ENCODE peak calls at places on chromosomes 3 and 15, in eight cellular contexts. I, X, R, B, L, F, M and K are unnamed samples.

GRCh38 chr3:127970966-127971592 is 56.0 kb downstream of the KBTBD12 start:
- DNase-seq in I (no peak), X (peak; percentile 46), R (no peak), B (no peak), L (peak; percentile 49), F (peak; percentile 46), M (peak; percentile 54), K (peak; percentile 56)

GRCh38 chr15:57544840-57545239 is 46.9 kb upstream of the MYZAP start:
- DNase-seq in I (no peak), X (no peak), R (no peak), B (no peak), L (no peak), F (no peak), M (no peak), K (no peak)

GRCh38 chr3:131053021-131053420 is 26.3 kb downstream of the NEK11 start:
- DNase-seq in I (no peak), X (no peak), R (no peak), B (no peak), L (no peak), F (peak; percentile 23), M (no peak), K (no peak)

GRCh38 chr15:81297580-81298575 is 26.1 kb downstream of the STARD5 start:
- DNase-seq in I (no peak), X (no peak), R (no peak), B (peak; percentile 67), L (no peak), F (no peak), M (no peak), K (no peak)

GRCh38 chr3:10366681-10367101 is 45.8 kb upstream of the SEC13 start:
- DNase-seq in I (no peak), X (peak; percentile 57), R (no peak), B (no peak), L (no peak), F (peak; percentile 100), M (no peak), K (no peak)

GRCh38 chr3:123081718-123082369 is 15.0 kb downstream of the PDIA5 start:
- DNase-seq in I (no peak), X (no peak), R (no peak), B (no peak), L (no peak), F (no peak), M (no peak), K (no peak)

GRCh38 chr15:39624806-39625205 is 43.9 kb downstream of the THBS1 start:
- DNase-seq in I (peak; percentile 83), X (no peak), R (peak; percentile 44), B (no peak), L (no peak), F (peak; percentile 83), M (peak; percentile 16), K (peak; percentile 36)

GRCh38 chr3:153734777-153735551 is 386.2 kb upstream of the ARHGEF26 start:
- DNase-seq in I (no peak), X (peak; percentile 13), R (no peak), B (no peak), L (no peak), F (no peak), M (peak; percentile 52), K (no peak)

GRCh38 chr3:43582876-43583275 is 38.9 kb downstream of the ANO10 start:
- DNase-seq in I (no peak), X (no peak), R (no peak), B (no peak), L (no peak), F (no peak), M (no peak), K (no peak)

GRCh38 chr3:169760479-169760878 is 4.4 kb downstream of the TERC start:
- DNase-seq in I (no peak), X (no peak), R (no peak), B (no peak), L (no peak), F (no peak), M (no peak), K (no peak)

GRCh38 chr15:37819191-37819590 is 115.2 kb upstream of the TMCO5A start:
- DNase-seq in I (no peak), X (no peak), R (no peak), B (no peak), L (no peak), F (no peak), M (no peak), K (no peak)

GRCh38 chr15:79897701-79898113 is 893 bp upstream of the MTHFS start:
- DNase-seq in I (no peak), X (no peak), R (no peak), B (no peak), L (no peak), F (no peak), M (no peak), K (no peak)

DNA sequence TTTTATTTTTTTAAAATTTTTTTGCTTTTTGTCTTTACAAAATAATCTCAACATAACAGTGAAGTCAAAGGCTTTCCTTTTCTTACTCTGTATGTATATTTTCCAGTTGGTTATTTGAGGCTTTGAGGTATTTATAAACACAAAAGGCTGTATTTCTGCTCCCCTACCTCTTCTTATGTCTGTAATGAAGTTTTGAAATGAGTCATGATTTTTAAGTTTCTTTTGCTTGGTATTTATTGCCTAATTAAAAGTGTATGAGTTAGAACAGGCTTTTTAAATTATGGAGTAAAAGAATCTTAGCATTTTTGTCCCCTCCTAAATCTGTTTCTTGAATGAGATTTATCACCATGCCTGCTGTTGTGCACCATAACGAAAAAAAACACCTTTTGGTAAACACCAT is 66.0 kb downstream of the DCUN1D1 start:
- DNase-seq in I (no peak), X (no peak), R (no peak), B (no peak), L (peak; percentile 20), F (no peak), M (no peak), K (no peak)
- TF ChIP-seq CTCF in I (no peak), X (no peak), R (no peak), B (no peak), L (no peak), F (no peak), M (no peak), K (no peak)

GRCh38 chr3:48474619-48475018 is 28.1 kb downstream of the ATRIP start:
- DNase-seq in I (peak; percentile 28), X (no peak), R (no peak), B (no peak), L (no peak), F (no peak), M (no peak), K (no peak)

GRCh38 chr3:48473617-48473952 is 27.0 kb downstream of the ATRIP start:
- DNase-seq in I (peak; percentile 49), X (no peak), R (no peak), B (no peak), L (no peak), F (no peak), M (no peak), K (no peak)

GRCh38 chr3:48470286-48470685 is 23.7 kb downstream of the ATRIP start:
- DNase-seq in I (no peak), X (no peak), R (no peak), B (no peak), L (no peak), F (no peak), M (no peak), K (no peak)

GRCh38 chr3:48472923-48473616 is 26.5 kb downstream of the ATRIP start:
- DNase-seq in I (peak; percentile 96), X (peak; percentile 89), R (peak; percentile 96), B (peak; percentile 96), L (peak; percentile 93), F (peak; percentile 75), M (peak; percentile 93), K (peak; percentile 95)

GRCh38 chr3:48472673-48472922 is 26.1 kb downstream of the ATRIP start:
- DNase-seq in I (no peak), X (peak; percentile 40), R (peak; percentile 61), B (no peak), L (no peak), F (no peak), M (no peak), K (no peak)
- TF ChIP-seq CTCF in I (no peak), X (no peak), R (no peak), B (no peak), L (no peak), F (no peak), M (no peak), K (no peak)

GRCh38 chr3:150766742-150767141 is 3.8 kb upstream of the SIAH2 start:
- DNase-seq in I (no peak), X (no peak), R (no peak), B (no peak), L (no peak), F (no peak), M (no peak), K (no peak)

GRCh38 chr3:150771600-150771999 is 8.6 kb upstream of the SIAH2 start:
- DNase-seq in I (no peak), X (no peak), R (no peak), B (no peak), L (no peak), F (no peak), M (no peak), K (no peak)

GRCh38 chr3:150773616-150774192 is 10.7 kb upstream of the SIAH2 start:
- DNase-seq in I (no peak), X (no peak), R (no peak), B (no peak), L (no peak), F (no peak), M (no peak), K (no peak)

GRCh38 chr3:150775001-150775599 is 12.1 kb upstream of the SIAH2 start:
- DNase-seq in I (no peak), X (no peak), R (no peak), B (no peak), L (no peak), F (no peak), M (no peak), K (no peak)

DNA sequence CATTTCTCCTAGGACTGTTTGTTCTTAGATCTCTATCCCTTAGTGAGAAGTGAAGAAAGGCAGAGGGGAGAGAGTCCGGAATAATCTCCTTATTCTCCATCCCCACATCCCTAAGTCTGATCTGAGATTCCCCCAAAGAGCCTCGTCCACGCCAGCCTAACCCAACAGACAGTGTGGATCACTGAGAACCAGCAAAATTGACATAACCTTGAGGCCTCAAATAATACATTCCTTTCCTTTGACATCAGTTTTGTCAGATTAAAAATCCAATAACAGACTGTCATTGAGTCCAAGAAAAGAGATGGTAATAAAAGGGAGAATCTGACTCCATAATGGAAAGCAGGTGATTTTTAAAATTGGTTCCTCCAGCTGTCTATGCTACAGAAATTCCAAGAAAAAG is 7.7 kb upstream of the SIAH2 start:
- DNase-seq in I (no peak), X (no peak), R (no peak), B (no peak), L (no peak), F (no peak), M (no peak), K (no peak)
- TF ChIP-seq CTCF in I (no peak), X (no peak), R (no peak), B (no peak), L (no peak), F (no peak), M (no peak), K (no peak)

DNA sequence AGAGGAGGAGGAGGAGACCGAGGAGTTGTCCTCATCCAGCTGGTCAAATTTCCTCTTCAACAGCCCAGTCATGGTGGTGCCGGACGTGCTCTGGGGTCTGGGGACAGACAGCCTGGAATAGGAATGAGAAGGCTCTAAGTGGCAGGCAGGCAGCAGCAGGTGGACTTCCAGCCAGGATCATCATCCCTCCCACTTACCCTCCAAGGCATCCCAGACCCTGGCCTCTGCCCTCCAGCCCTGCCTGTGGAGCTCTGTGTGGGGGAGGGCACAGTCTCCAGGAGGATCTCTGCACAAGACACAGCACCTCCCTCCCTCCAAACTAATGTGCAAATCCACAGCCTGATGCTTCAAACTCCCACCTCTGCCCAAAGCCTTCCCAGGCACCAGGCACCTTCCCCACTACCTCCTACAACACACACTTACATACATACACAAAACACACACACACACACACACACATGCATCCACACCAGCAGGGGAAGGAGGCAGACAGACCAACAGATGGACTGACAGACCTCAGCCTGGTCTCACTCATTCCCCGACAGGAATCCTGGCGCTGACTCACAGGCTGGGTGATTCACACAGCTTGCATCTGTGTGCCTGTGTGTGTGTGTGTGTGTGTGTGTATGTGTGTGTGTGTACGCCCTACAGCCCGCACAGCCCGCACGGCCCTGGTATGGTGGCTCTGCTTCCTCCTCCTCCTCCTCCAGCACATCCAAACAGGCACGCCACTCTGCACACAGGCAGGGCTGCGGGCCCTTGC is 6.6 kb downstream of the CSRNP1 start:
- DNase-seq in I (peak; percentile 90), X (peak; percentile 71), R (peak; percentile 81), B (peak; percentile 97), L (no peak), F (peak; percentile 77), M (peak; percentile 84), K (no peak)
- TF ChIP-seq CTCF in I (no peak), X (no peak), R (no peak), B (no peak), L (no peak), F (no peak), M (no peak), K (no peak)